ENCODE peak calls at places on chromosome X, in five cellular contexts. W is GM12865, G is dorsolateral prefrontal cortex, D is lower leg skin, N is cardiac muscle cell. S is an unnamed sample.

GRCh38 chrX:130680164-130681035 is 222.6 kb downstream of the ENOX2 start:
- DNase-seq in G (no peak), D (no peak), W (no peak), N (peak), S (no peak)

GRCh38 chrX:39195156-39195555 is 393.9 kb downstream of the MID1IP1 start:
- DNase-seq in W (no peak), N (no peak), D (peak), G (no peak), S (no peak)

GRCh38 chrX:19670854-19671620 is 155.7 kb upstream of the MAP3K15 start:
- DNase-seq in W (no peak), G (peak), N (peak), D (no peak), S (peak)

GRCh38 chrX:8083276-8083675 is 87.8 kb downstream of the VCX2 start:
- DNase-seq in G (no peak), W (no peak), D (no peak), N (peak), S (no peak)

GRCh38 chrX:23493941-23494374 is 159.3 kb downstream of the PTCHD1 start:
- DNase-seq in W (peak), D (no peak), N (peak), G (no peak), S (no peak)

GRCh38 chrX:580020-580419 is 50.6 kb upstream of the SHOX start:
- DNase-seq in G (no peak), W (no peak), D (no peak), N (peak), S (no peak)

GRCh38 chrX:16114640-16115039 is 8.7 kb upstream of the GRPR start:
- DNase-seq in D (no peak), W (peak), N (peak), G (no peak), S (peak)

GRCh38 chrX:154712781-154713391 is 38.0 kb downstream of the GAB3 start:
- DNase-seq in G (no peak), N (peak), D (no peak), W (peak), S (peak)

GRCh38 chrX:130197464-130197863 is 25.7 kb downstream of the RAB33A start:
- DNase-seq in N (no peak), D (no peak), G (no peak), W (no peak), S (no peak)

GRCh38 chrX:97616883-97617510 is 733.3 kb downstream of the RPA4 start:
- DNase-seq in D (no peak), G (no peak), N (peak), W (peak), S (peak)

GRCh38 chrX:109925656-109926055 is 77.3 kb upstream of the TMEM164 start:
- DNase-seq in W (no peak), D (no peak), N (no peak), G (no peak), S (no peak)

GRCh38 chrX:13250831-13251612 is 68.8 kb downstream of the ATXN3L start:
- DNase-seq in W (no peak), D (no peak), N (peak), G (no peak), S (peak)

GRCh38 chrX:151729056-151729725 is 5.4 kb upstream of the CNGA2 start:
- DNase-seq in G (no peak), D (peak), N (no peak), W (no peak), S (no peak)

GRCh38 chrX:72105436-72105835 is 26.3 kb downstream of the RTL5 start:
- DNase-seq in N (no peak), D (peak), W (peak), G (no peak), S (no peak)

GRCh38 chrX:24196509-24196908 is 47.0 kb downstream of the ZFX start:
- DNase-seq in G (no peak), D (no peak), N (no peak), W (no peak), S (no peak)

GRCh38 chrX:151009582-151009981 is 26.4 kb downstream of the HMGB3 start:
- DNase-seq in G (no peak), D (no peak), N (no peak), W (no peak), S (no peak)

GRCh38 chrX:154458954-154459829 is 1.1 kb downstream of the PLXNA3 start:
- DNase-seq in W (no peak), G (no peak), D (no peak), N (no peak), S (peak)

GRCh38 chrX:51837926-51838325 is 55.5 kb upstream of the MAGED1 start:
- DNase-seq in G (no peak), W (no peak), D (no peak), N (peak), S (peak)

GRCh38 chrX:106150701-106151100 is 17.4 kb upstream of the PWWP3B start:
- DNase-seq in D (no peak), G (no peak), W (no peak), N (no peak), S (no peak)

GRCh38 chrX:105820247-105820646 is 2.1 kb upstream of the NRK start:
- DNase-seq in D (no peak), G (no peak), N (no peak), W (no peak), S (no peak)

GRCh38 chrX:97756879-97757278 is 873.2 kb downstream of the RPA4 start:
- DNase-seq in D (no peak), W (no peak), N (no peak), G (no peak), S (no peak)

GRCh38 chrX:124086411-124086810 is 124.9 kb downstream of the STAG2 start:
- DNase-seq in W (no peak), N (no peak), D (no peak), G (no peak), S (no peak)

GRCh38 chrX:102517331-102517730 is 792 bp upstream of the TMSB15A start:
- DNase-seq in G (no peak), N (peak), D (no peak), W (no peak), S (peak)

GRCh38 chrX:6440647-6441046 is 94.3 kb downstream of the VCX3A start:
- DNase-seq in G (no peak), W (no peak), N (no peak), D (no peak), S (no peak)

GRCh38 chrX:74602142-74602541 is 12.3 kb downstream of the RLIM start:
- DNase-seq in W (no peak), N (no peak), D (no peak), G (no peak), S (no peak)

GRCh38 chrX:47706575-47706974 is 47.6 kb upstream of the UXT start:
- DNase-seq in D (no peak), G (no peak), N (peak), W (no peak), S (peak)

GRCh38 chrX:40166582-40166981 is 68.8 kb upstream of the BCOR start:
- DNase-seq in W (no peak), G (no peak), N (no peak), D (no peak), S (peak)

GRCh38 chrX:140091276-140091886 is 126.1 kb upstream of the CXorf66 start:
- DNase-seq in W (no peak), N (peak), G (peak), D (peak), S (no peak)

GRCh38 chrX:108396188-108396885 is 41.9 kb downstream of the COL4A6 start:
- DNase-seq in G (no peak), W (no peak), N (no peak), D (no peak), S (peak)

GRCh38 chrX:129653985-129654651 is 638 bp downstream of the APLN start:
- DNase-seq in G (peak), W (peak), D (peak), N (no peak), S (no peak)

GRCh38 chrX:150542846-150543229 is 25.6 kb upstream of the MTM1 start:
- DNase-seq in G (no peak), N (no peak), D (peak), W (no peak), S (no peak)

GRCh38 chrX:32745323-32745722 is 466.0 kb downstream of the DMD start:
- DNase-seq in G (no peak), N (peak), W (no peak), D (no peak), S (no peak)

GRCh38 chrX:53383376-53384087 is 38.9 kb downstream of the SMC1A start:
- DNase-seq in W (no peak), G (no peak), D (no peak), N (no peak), S (no peak)

GRCh38 chrX:13469963-13470679 is 99.3 kb upstream of the EGFL6 start:
- DNase-seq in D (no peak), N (peak), W (no peak), G (no peak), S (peak)

GRCh38 chrX:150503898-150504219 is 64.6 kb upstream of the MTM1 start:
- DNase-seq in G (no peak), N (no peak), W (no peak), D (peak), S (peak)

GRCh38 chrX:151715735-151716134 is at the start of gene FATE1:
- DNase-seq in N (no peak), D (no peak), W (no peak), G (no peak), S (no peak)

DNA sequence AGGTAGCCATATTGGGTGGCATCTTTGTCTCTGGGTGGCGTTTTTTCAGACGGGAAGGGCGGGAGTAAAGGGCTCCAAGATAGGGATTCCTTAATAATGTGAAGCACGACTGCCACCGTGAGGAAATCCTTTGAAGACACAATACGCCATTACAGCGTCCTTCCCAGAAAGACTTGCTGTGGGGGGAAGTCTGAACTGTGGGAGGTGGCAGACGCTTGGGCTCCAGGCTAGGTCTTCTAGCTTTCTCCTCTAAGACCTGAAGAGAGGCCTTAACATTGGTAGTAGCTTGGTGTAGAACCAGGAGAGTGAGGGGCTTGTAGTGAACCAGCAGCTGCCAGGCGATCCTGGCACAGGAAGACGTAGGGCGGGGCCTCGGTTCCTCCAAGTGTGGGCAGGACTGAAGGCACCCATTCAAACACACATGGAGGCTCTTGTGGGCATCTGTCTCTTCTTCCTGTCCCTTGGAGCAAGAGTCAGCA is 197.3 kb downstream of the OR13H1 start:
- DNase-seq in N (no peak), G (peak), D (peak), W (no peak), S (no peak)
- TF ChIP-seq CTCF in N (no peak), G (peak), D (no peak), W (no peak), S (no peak)

GRCh38 chrX:69063486-69063885 is 101.8 kb downstream of the PJA1 start:
- DNase-seq in W (no peak), G (no peak), D (peak), N (no peak), S (no peak)

GRCh38 chrX:69066021-69066757 is 99.1 kb downstream of the PJA1 start:
- DNase-seq in G (no peak), N (no peak), D (peak), W (no peak), S (no peak)

GRCh38 chrX:69067841-69068240 is 97.4 kb downstream of the PJA1 start:
- DNase-seq in G (no peak), D (peak), W (no peak), N (no peak), S (no peak)

GRCh38 chrX:69066966-69067525 is 98.2 kb downstream of the PJA1 start:
- DNase-seq in N (peak), D (peak), W (no peak), G (no peak), S (no peak)

GRCh38 chrX:69065451-69065850 is 99.8 kb downstream of the PJA1 start:
- DNase-seq in W (no peak), G (no peak), D (peak), N (peak), S (no peak)
- TF ChIP-seq CTCF in W (no peak), G (no peak), D (no peak), N (no peak), S (no peak)

GRCh38 chrX:31420302-31420701 is 348.5 kb upstream of the FTHL17 start:
- DNase-seq in W (no peak), D (no peak), N (no peak), G (no peak), S (no peak)

GRCh38 chrX:31423575-31424284 is 351.9 kb upstream of the FTHL17 start:
- DNase-seq in W (peak), N (peak), D (no peak), G (peak), S (peak)

GRCh38 chrX:31421441-31421840 is 349.6 kb upstream of the FTHL17 start:
- DNase-seq in D (no peak), N (peak), G (no peak), W (no peak), S (no peak)

DNA sequence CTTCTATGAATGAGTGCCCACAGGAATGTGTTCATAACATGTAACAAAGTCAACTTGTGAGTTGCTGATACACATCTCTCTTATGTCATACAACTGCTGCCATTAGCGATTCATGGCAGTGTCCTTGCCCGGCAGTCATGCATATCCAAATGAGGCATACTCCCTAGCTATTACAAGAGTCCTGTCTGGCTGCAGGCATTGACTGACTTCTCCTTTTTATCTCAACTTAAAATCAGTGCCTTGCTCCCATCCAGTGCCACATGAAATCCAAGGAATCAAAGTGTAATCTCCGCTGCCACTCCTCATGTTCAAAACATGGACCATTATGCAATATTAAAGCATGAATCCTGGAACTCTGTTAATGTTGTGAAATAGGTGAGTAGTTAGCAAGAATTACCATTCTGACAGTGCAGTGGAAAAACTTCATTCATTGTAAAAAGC is 348.9 kb upstream of the FTHL17 start:
- DNase-seq in G (no peak), D (no peak), N (peak), W (no peak), S (no peak)
- TF ChIP-seq CTCF in G (no peak), D (no peak), N (no peak), W (no peak), S (no peak)

GRCh38 chrX:64894454-64895038 is 81.7 kb downstream of the ZC4H2 start:
- DNase-seq in W (peak), N (no peak), D (no peak), G (no peak), S (no peak)
- TF ChIP-seq CTCF in W (peak), N (no peak), D (no peak), G (peak), S (peak)

DNA sequence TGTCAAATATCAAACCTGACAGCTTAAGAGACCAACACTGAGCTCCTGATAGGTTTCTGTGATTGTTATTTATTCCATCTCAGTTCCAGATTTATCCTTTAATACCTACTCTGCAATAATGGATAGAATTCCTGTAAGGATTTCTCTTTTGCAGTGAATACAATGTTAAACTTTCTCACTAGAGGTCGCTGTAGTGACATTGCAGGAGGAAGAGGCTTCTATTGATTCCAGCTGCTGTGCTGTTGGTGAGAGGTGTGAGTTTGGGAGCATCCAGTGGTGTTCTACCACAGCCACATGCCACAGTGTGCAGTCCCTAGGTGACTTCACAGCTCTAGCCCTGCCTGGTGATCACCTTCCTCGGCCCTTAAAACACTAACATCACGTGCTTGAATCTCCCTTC is 34.6 kb upstream of the DCAF8L2 start:
- DNase-seq in G (no peak), D (no peak), N (peak), W (peak), S (no peak)
- TF ChIP-seq CTCF in G (peak), D (no peak), N (peak), W (peak), S (no peak)

DNA sequence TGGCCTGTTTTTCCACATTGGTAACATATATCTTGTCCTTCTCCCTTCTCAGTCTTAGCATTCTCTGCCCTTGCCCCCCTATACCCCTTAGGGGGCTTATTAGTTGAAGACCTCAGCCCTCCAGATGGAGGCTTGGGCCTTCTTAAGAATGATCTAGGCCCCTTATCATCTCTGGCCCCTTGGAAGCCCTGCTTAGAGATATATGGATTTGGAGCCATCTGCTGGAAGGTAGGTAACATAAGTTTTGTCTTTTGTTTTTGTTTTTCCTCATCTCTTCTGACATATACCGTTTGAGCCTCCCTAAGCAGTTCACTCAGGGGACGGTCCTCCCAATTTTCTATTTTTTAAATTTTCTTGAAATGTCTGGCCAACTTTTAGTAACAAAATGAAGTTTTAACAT is 48.3 kb upstream of the NAP1L2 start:
- DNase-seq in G (no peak), W (peak), N (no peak), D (no peak), S (no peak)
- TF ChIP-seq CTCF in G (peak), W (no peak), N (no peak), D (no peak), S (peak)

S was measured in HFFc6.